ENCODE peak calls at places on chromosome 19, in ten cellular contexts. One of them, this sample, is unnamed.

GRCh38 chr19:2212861-2213711 is 23.0 kb downstream of the PLEKHJ1 start:
- DNase-seq in uterus: no peak
- DNase-seq in breast epithelium: no peak
- DNase-seq in A549: no peak
- DNase-seq in ovary: no peak
- DNase-seq in H54: no peak
- DNase-seq in testis: no peak
- DNase-seq in heart left ventricle: no peak
- DNase-seq in stomach: peak; percentile 78
- DNase-seq in adrenal gland: no peak
- DNase-seq in this sample: no peak

GRCh38 chr19:35885909-35886308 is 14.4 kb downstream of the NFKBID start:
- DNase-seq in uterus: no peak
- DNase-seq in breast epithelium: no peak
- DNase-seq in A549: no peak
- DNase-seq in ovary: no peak
- DNase-seq in H54: no peak
- DNase-seq in testis: no peak
- DNase-seq in heart left ventricle: no peak
- DNase-seq in stomach: no peak
- DNase-seq in adrenal gland: no peak
- DNase-seq in this sample: no peak

GRCh38 chr19:34985249-34986022 is 14.7 kb upstream of the GRAMD1A start:
- DNase-seq in uterus: no peak
- DNase-seq in breast epithelium: peak; percentile 46
- DNase-seq in A549: no peak
- DNase-seq in ovary: no peak
- DNase-seq in H54: no peak
- DNase-seq in testis: no peak
- DNase-seq in heart left ventricle: peak; percentile 80
- DNase-seq in stomach: peak; percentile 57
- DNase-seq in adrenal gland: peak; percentile 53
- DNase-seq in this sample: peak; percentile 47

GRCh38 chr19:53772943-53773342 is 51.2 kb downstream of the NLRP12 start:
- DNase-seq in uterus: peak; percentile 17
- DNase-seq in breast epithelium: peak; percentile 21
- DNase-seq in A549: peak; percentile 38
- DNase-seq in ovary: no peak
- DNase-seq in H54: peak; percentile 66
- DNase-seq in testis: peak; percentile 83
- DNase-seq in heart left ventricle: no peak
- DNase-seq in stomach: peak; percentile 44
- DNase-seq in adrenal gland: peak; percentile 17
- DNase-seq in this sample: peak; percentile 61

GRCh38 chr19:38429055-38429810 is 3.2 kb upstream of the RASGRP4 start:
- DNase-seq in uterus: no peak
- DNase-seq in breast epithelium: no peak
- DNase-seq in A549: no peak
- DNase-seq in ovary: no peak
- DNase-seq in H54: no peak
- DNase-seq in testis: no peak
- DNase-seq in heart left ventricle: no peak
- DNase-seq in stomach: no peak
- DNase-seq in adrenal gland: no peak
- DNase-seq in this sample: no peak

GRCh38 chr19:19410553-19411550 is 5.4 kb downstream of the GATAD2A start:
- DNase-seq in uterus: no peak
- DNase-seq in breast epithelium: no peak
- DNase-seq in A549: no peak
- DNase-seq in ovary: no peak
- DNase-seq in H54: no peak
- DNase-seq in testis: no peak
- DNase-seq in heart left ventricle: no peak
- DNase-seq in stomach: no peak
- DNase-seq in adrenal gland: no peak
- DNase-seq in this sample: no peak

GRCh38 chr19:38717051-38717450 is 27.2 kb downstream of the CAPN12 start:
- DNase-seq in uterus: no peak
- DNase-seq in breast epithelium: no peak
- DNase-seq in A549: no peak
- DNase-seq in ovary: no peak
- DNase-seq in H54: no peak
- DNase-seq in testis: no peak
- DNase-seq in heart left ventricle: no peak
- DNase-seq in stomach: no peak
- DNase-seq in adrenal gland: no peak
- DNase-seq in this sample: no peak

GRCh38 chr19:55519461-55520311 is 17.2 kb downstream of the SBK2 start:
- DNase-seq in uterus: no peak
- DNase-seq in breast epithelium: no peak
- DNase-seq in A549: peak; percentile 85
- DNase-seq in ovary: no peak
- DNase-seq in H54: peak; percentile 97
- DNase-seq in testis: no peak
- DNase-seq in heart left ventricle: no peak
- DNase-seq in stomach: no peak
- DNase-seq in adrenal gland: no peak
- DNase-seq in this sample: no peak

GRCh38 chr19:19464339-19465098 is 50.8 kb downstream of the TSSK6 start:
- DNase-seq in uterus: no peak
- DNase-seq in breast epithelium: no peak
- DNase-seq in A549: no peak
- DNase-seq in ovary: peak; percentile 46
- DNase-seq in H54: no peak
- DNase-seq in testis: no peak
- DNase-seq in heart left ventricle: no peak
- DNase-seq in stomach: peak; percentile 42
- DNase-seq in adrenal gland: peak; percentile 67
- DNase-seq in this sample: no peak

GRCh38 chr19:48961051-48961649 is 4.0 kb upstream of the FTL start:
- DNase-seq in uterus: no peak
- DNase-seq in breast epithelium: no peak
- DNase-seq in A549: no peak
- DNase-seq in ovary: no peak
- DNase-seq in H54: no peak
- DNase-seq in testis: no peak
- DNase-seq in heart left ventricle: no peak
- DNase-seq in stomach: no peak
- DNase-seq in adrenal gland: no peak
- DNase-seq in this sample: no peak

GRCh38 chr19:48962849-48963165 is 2.3 kb upstream of the FTL start:
- DNase-seq in uterus: no peak
- DNase-seq in breast epithelium: no peak
- DNase-seq in A549: peak; percentile 50
- DNase-seq in ovary: no peak
- DNase-seq in H54: no peak
- DNase-seq in testis: no peak
- DNase-seq in heart left ventricle: no peak
- DNase-seq in stomach: no peak
- DNase-seq in adrenal gland: no peak
- DNase-seq in this sample: no peak

GRCh38 chr19:48963371-48964204 is 1.5 kb upstream of the FTL start:
- DNase-seq in uterus: peak; percentile 84
- DNase-seq in breast epithelium: peak; percentile 60
- DNase-seq in A549: peak; percentile 92
- DNase-seq in ovary: peak; percentile 86
- DNase-seq in H54: peak; percentile 55
- DNase-seq in testis: peak; percentile 76
- DNase-seq in heart left ventricle: peak; percentile 82
- DNase-seq in stomach: peak; percentile 77
- DNase-seq in adrenal gland: peak; percentile 68
- DNase-seq in this sample: peak; percentile 97

GRCh38 chr19:48961673-48962028 is 3.5 kb upstream of the FTL start:
- DNase-seq in uterus: no peak
- DNase-seq in breast epithelium: no peak
- DNase-seq in A549: no peak
- DNase-seq in ovary: no peak
- DNase-seq in H54: no peak
- DNase-seq in testis: no peak
- DNase-seq in heart left ventricle: no peak
- DNase-seq in stomach: no peak
- DNase-seq in adrenal gland: no peak
- DNase-seq in this sample: no peak

DNA sequence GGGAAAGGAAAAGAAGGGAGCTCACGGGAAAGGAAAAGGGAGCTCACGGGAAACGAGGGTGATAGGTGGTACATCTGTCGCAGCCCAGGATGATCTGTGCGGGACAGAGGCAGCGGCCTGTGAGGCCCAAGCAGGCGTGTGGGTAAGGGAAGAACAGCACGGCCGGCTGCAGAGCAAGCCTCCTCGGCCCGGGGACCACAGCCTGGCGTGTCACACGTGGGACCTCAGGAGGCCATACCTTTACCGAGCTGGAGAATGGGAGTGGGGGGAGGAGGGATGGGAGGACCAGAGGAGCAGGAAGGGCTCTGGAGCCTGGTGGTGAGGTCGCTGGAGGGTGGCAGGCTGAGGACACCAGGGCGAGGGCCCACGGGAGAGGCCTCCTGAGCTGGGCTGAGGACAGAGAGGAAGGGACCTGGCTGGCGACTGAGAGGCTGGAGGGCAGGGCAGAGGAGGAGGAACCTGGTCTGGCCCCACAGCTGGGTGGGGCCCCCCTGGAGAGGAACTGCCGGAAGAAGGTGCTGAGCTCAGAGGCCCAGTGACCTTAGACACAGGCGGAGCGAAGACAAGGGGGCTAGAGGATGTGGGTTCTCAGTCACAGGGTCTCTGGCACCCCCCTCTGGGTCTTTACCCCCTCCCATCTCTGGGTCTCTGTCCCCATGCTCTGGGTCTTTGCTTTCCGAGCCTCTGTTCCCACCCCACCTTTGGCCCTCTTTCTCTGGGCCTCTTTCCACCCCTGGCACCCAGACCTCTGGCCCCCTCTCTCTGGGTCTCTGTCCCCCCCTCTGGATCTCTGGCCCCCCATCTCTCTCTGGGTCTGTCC is 2.9 kb upstream of the FTL start:
- DNase-seq in uterus: no peak
- DNase-seq in breast epithelium: no peak
- DNase-seq in A549: peak; percentile 88
- DNase-seq in ovary: peak; percentile 53
- DNase-seq in H54: peak; percentile 68
- DNase-seq in testis: peak; percentile 40
- DNase-seq in heart left ventricle: peak; percentile 63
- DNase-seq in stomach: peak; percentile 79
- DNase-seq in adrenal gland: peak; percentile 59
- DNase-seq in this sample: peak; percentile 92
- TF ChIP-seq POLR2A in uterus: no peak
- TF ChIP-seq POLR2A in breast epithelium: no peak
- TF ChIP-seq POLR2A in A549: peak; percentile 59
- TF ChIP-seq POLR2A in ovary: no peak
- TF ChIP-seq POLR2A in H54: no peak
- TF ChIP-seq POLR2A in testis: no peak
- TF ChIP-seq POLR2A in heart left ventricle: no peak
- TF ChIP-seq POLR2A in stomach: no peak
- TF ChIP-seq POLR2A in adrenal gland: no peak
- TF ChIP-seq POLR2A in this sample: no peak

DNA sequence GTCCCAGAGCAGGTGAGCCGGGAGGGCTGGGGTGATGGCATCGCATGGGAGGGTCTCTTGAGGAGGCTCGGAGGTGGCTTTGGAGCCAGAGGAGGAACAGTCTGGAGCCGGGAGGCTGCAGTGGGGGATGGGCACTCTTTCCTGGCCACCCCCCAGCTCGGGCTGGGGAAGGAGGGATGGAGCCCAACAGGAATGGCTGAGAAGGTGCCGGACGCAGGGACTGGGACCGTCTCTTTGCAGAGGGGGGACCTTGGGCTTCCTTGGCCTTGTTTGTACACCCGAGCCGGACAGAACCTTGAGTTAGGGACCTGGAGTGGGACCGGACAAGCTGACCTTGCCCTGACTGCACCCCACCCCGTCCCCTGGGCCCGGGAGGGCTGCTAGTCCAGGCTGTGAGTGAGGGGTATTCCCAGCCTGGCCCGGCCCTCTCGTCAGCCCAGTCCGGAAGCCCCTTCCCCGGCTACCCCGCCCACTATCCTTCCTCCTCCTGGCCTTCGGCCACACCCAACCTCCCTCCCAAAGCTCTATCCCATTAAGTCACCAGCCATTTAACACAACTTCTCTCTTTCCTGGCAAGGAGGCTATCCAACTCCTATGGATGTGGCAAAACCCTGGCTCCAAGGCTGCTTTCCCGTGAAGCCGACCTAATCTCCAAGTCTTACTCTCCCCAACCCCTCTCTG is 863 bp upstream of the TBXA2R start:
- DNase-seq in uterus: peak; percentile 60
- DNase-seq in breast epithelium: no peak
- DNase-seq in A549: no peak
- DNase-seq in ovary: peak; percentile 68
- DNase-seq in H54: peak; percentile 90
- DNase-seq in testis: no peak
- DNase-seq in heart left ventricle: peak; percentile 76
- DNase-seq in stomach: no peak
- DNase-seq in adrenal gland: peak; percentile 49
- DNase-seq in this sample: no peak
- TF ChIP-seq POLR2A in uterus: no peak
- TF ChIP-seq POLR2A in breast epithelium: no peak
- TF ChIP-seq POLR2A in A549: no peak
- TF ChIP-seq POLR2A in ovary: no peak
- TF ChIP-seq POLR2A in H54: no peak
- TF ChIP-seq POLR2A in testis: no peak
- TF ChIP-seq POLR2A in heart left ventricle: no peak
- TF ChIP-seq POLR2A in stomach: no peak
- TF ChIP-seq POLR2A in adrenal gland: no peak
- TF ChIP-seq POLR2A in this sample: no peak

DNA sequence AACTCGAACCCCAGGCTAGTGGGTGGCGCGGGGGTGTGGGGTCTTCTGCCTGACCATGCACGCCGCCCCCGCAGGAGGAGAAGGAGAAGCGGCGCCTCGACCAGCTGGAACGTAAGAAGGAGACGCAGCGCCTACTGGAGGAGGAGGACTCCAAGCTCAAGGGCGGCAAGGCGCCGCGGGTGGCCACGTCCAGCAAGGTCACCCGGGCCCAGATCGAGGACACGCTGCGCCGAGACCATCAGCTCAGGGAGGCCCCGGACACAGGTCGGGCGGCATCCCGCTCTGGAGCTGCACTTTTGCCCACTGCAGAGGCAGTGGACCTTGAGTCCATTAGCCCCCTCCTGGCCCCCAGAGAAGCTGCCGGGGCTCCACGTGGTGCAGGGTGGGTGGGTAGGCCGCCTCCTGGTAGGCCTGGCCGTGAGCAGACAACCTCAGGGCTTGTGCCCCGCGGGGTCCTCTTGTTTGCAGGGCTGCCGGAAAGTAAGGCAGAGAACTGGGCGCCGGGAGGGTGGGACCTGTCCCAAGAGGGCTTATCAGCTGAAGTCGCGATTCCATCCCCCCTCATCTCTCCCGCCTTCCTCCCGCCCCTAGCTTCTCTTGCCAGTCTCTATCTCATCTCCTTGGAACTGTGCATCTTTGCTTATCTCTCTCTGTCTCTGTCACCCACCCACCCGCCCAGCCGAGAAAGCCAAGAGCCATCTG is 9.9 kb downstream of the CCDC124 start:
- DNase-seq in uterus: no peak
- DNase-seq in breast epithelium: no peak
- DNase-seq in A549: no peak
- DNase-seq in ovary: peak; percentile 66
- DNase-seq in H54: no peak
- DNase-seq in testis: peak; percentile 78
- DNase-seq in heart left ventricle: no peak
- DNase-seq in stomach: no peak
- DNase-seq in adrenal gland: no peak
- DNase-seq in this sample: no peak
- TF ChIP-seq POLR2A in uterus: no peak
- TF ChIP-seq POLR2A in breast epithelium: no peak
- TF ChIP-seq POLR2A in A549: no peak
- TF ChIP-seq POLR2A in ovary: no peak
- TF ChIP-seq POLR2A in H54: no peak
- TF ChIP-seq POLR2A in testis: no peak
- TF ChIP-seq POLR2A in heart left ventricle: no peak
- TF ChIP-seq POLR2A in stomach: no peak
- TF ChIP-seq POLR2A in adrenal gland: no peak
- TF ChIP-seq POLR2A in this sample: no peak

GRCh38 chr19:5354403-5354802 is 13.8 kb upstream of the PTPRS start:
- DNase-seq in uterus: no peak
- DNase-seq in breast epithelium: no peak
- DNase-seq in A549: no peak
- DNase-seq in ovary: no peak
- DNase-seq in H54: no peak
- DNase-seq in testis: no peak
- DNase-seq in heart left ventricle: no peak
- DNase-seq in stomach: no peak
- DNase-seq in adrenal gland: no peak
- DNase-seq in this sample: no peak
- TF ChIP-seq POLR2A in uterus: no peak
- TF ChIP-seq POLR2A in breast epithelium: no peak
- TF ChIP-seq POLR2A in A549: no peak
- TF ChIP-seq POLR2A in ovary: no peak
- TF ChIP-seq POLR2A in H54: no peak
- TF ChIP-seq POLR2A in testis: no peak
- TF ChIP-seq POLR2A in heart left ventricle: no peak
- TF ChIP-seq POLR2A in stomach: no peak
- TF ChIP-seq POLR2A in adrenal gland: no peak
- TF ChIP-seq POLR2A in this sample: no peak

This sample was measured in lower leg skin.